ENCODE peak calls at places on chromosomes 4 and X, in four cellular contexts. A is K562, U is HepG2, X is HCT116. T is an unnamed sample.

GRCh38 chr4:21656832-21657231 is 291.7 kb downstream of the KCNIP4 start:
- DNase-seq in A (no peak), X (peak; percentile 2), U (peak; percentile 2), T (peak; percentile 2)

GRCh38 chr4:137819964-137820383 is 287.7 kb upstream of the PCDH18 start:
- DNase-seq in X (peak; percentile 50), U (peak; percentile 45), A (peak; percentile 6), T (peak; percentile 47)

GRCh38 chr4:60865238-60865637 is 334.9 kb upstream of the ADGRL3 start:
- DNase-seq in X (no peak), A (no peak), U (no peak), T (no peak)

GRCh38 chr4:144666539-144667175 is 20.7 kb downstream of the HHIP start:
- DNase-seq in U (no peak), X (peak; percentile 6), A (no peak), T (no peak)

GRCh38 chrX:110741213-110741796 is 54.3 kb downstream of the CHRDL1 start:
- DNase-seq in A (no peak), U (no peak), X (no peak), T (no peak)

GRCh38 chr4:13920111-13920875 is 292.8 kb upstream of the BOD1L1 start:
- DNase-seq in A (no peak), U (no peak), X (no peak), T (peak; percentile 27)

GRCh38 chr4:26105815-26106699 is 192.0 kb downstream of the SMIM20 start:
- DNase-seq in U (no peak), A (peak; percentile 8), X (peak; percentile 28), T (no peak)

GRCh38 chrX:151396042-151396826 is 772 bp upstream of the VMA21 start:
- DNase-seq in U (peak; percentile 49), A (no peak), X (no peak), T (no peak)

GRCh38 chr4:188619456-188620149 is 480.4 kb downstream of the TRIML1 start:
- DNase-seq in A (no peak), X (no peak), U (no peak), T (peak; percentile 56)

GRCh38 chr4:172649143-172649542 is 519.5 kb upstream of the GALNT7 start:
- DNase-seq in X (no peak), U (no peak), A (no peak), T (no peak)

GRCh38 chr4:53150631-53151488 is 215.0 kb downstream of the SCFD2 start:
- DNase-seq in X (no peak), U (no peak), A (no peak), T (no peak)

GRCh38 chr4:27524224-27524623 is 663.6 kb downstream of the STIM2 start:
- DNase-seq in U (no peak), A (no peak), X (no peak), T (no peak)

GRCh38 chr4:182478475-182478874 is 235.3 kb downstream of the TENM3 start:
- DNase-seq in A (peak; percentile 26), X (peak; percentile 16), U (peak; percentile 29), T (no peak)

GRCh38 chr4:124973716-124974115 is 261.2 kb upstream of the ANKRD50 start:
- DNase-seq in X (no peak), A (no peak), U (no peak), T (no peak)

GRCh38 chr4:124970011-124970410 is 257.5 kb upstream of the ANKRD50 start:
- DNase-seq in U (no peak), X (no peak), A (no peak), T (no peak)

GRCh38 chr4:124974163-124974562 is 261.6 kb upstream of the ANKRD50 start:
- DNase-seq in A (no peak), U (no peak), X (no peak), T (no peak)
- TF ChIP-seq FOSL1 in A (no peak), U (no peak), X (no peak), T (no peak)

DNA sequence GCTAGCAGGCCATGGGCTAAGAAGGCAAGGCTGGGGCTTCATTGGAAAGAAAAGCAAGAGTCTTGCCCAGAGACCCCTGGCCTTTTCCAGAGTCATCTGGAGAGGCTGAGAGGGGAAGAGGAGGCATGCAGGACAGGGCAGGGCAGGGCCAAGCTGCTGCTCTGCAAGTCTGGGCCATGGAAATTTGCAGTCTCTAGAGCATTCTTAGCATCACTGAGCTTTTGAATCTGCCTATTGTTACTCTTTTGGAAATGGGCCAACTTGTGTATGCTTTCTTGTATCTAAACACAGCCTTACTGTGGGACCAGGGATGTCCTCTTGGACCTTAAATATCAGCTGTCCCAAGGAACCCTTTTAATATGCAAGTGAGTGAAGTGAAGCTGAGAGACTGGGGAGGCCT is 560.5 kb downstream of the MID1IP1 start:
- DNase-seq in X (no peak), A (no peak), U (no peak), T (no peak)
- TF ChIP-seq MAX in X (no peak), A (no peak), U (no peak), T (no peak)

DNA sequence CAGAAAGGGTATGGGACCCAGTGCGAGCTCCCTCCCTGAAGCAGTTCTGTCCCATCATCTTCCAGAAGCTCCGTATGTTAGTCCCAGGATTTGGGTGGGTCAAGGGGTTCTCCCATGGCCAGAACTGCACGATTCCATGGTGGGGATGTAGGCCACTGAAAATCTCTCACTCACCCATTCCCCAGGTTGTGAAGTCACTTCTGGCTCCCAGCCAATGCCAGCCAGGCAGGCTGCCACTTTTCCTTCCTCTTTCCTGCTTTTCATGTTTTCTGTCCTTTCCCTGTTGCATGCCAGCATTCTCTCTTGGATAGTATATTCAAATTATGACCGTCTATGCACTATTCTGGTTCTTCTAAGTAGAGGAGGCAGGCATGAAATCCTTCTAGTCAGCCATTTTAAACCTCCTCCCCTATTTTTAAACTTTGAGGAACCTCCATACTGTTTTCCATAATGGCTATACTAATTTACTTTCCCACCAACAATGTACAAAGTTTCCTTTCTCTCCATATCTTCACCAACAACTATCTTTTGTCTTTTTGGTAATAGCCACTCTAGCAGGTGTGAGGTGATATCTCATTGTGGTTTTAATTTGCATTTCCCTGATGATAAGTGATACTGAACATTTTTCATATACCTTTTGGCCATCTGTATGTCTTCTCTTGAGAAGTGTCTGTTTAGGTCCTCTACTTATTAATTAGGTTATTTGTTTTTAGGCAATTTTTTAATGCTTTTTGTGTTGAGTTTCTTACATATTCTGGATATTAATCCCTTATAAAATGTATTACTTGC is 182.1 kb upstream of the TET2 start:
- DNase-seq in X (no peak), U (no peak), A (no peak), T (no peak)
- TF ChIP-seq FOSL1 in X (no peak), U (no peak), A (no peak), T (no peak)

GRCh38 chr4:96189761-96190160 is 349.9 kb downstream of the PDHA2 start:
- DNase-seq in U (no peak), X (no peak), A (no peak), T (no peak)

GRCh38 chr4:96193061-96193460 is 353.2 kb downstream of the PDHA2 start:
- DNase-seq in X (no peak), U (no peak), A (no peak), T (no peak)

DNA sequence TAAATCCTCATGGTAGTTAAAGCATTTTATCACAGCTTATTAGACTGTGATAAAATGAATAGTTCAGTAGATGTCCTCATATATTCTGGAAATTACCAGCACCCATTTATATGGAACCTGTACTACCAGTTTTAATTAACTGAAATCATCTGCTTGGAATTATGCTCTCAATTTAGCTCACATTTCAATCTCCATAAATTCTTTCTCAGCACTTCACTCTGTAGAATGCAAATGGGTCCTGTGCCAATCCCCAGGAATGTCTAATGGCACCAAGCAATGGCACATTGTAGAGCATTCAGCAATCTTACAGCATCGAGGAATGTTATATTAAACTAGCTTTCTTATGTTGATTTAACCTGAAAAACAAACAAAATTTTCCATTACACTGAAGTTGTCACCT is 355.1 kb downstream of the PDHA2 start:
- DNase-seq in U (no peak), X (no peak), A (no peak), T (no peak)
- TF ChIP-seq MAX in U (no peak), X (no peak), A (no peak), T (no peak)

DNA sequence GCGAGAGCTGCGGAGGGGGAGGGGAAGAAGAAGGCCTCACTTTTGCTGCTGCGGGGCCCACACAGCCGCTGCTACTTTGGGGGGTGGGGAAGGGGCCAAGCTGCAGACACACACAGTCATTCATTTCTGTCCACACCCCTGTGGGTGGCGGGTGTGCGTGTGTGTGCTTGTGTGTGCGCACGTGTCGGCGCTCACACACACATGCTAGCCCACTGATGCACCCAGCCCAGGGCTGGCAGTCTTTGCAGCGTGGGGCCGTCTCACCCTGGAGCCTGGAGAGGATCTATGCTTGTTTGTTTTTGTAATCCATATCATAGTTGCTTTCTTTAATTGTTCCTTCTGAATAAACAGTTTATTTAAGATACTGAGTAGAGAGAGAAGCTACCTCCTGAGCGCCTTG is 4.0 kb downstream of the DUSP9 start:
- DNase-seq in U (no peak), X (no peak), A (no peak), T (no peak)
- TF ChIP-seq FOSL1 in U (no peak), X (no peak), A (no peak), T (no peak)

T was measured in H1.